ENCODE peak calls at places on chromosomes 4 and X, in seven cellular contexts. One of them, this sample, is unnamed.

GRCh38 chrX:130915302-130915701 is 12.3 kb upstream of the ENOX2 start:
- DNase-seq in NCI-H774: no peak
- DNase-seq in activated naive CD4-positive, alpha-beta T cell: no peak
- DNase-seq in non-pigmented ciliary epithelial cell: no peak
- DNase-seq in GM10248: no peak
- DNase-seq in A549: no peak
- DNase-seq in upper lobe of right lung: no peak
- DNase-seq in this sample: no peak

GRCh38 chr4:8156617-8157016 is 2.0 kb downstream of the ABLIM2 start:
- DNase-seq in A549: no peak
- DNase-seq in non-pigmented ciliary epithelial cell: no peak
- DNase-seq in NCI-H774: no peak
- DNase-seq in upper lobe of right lung: no peak
- DNase-seq in GM10248: no peak
- DNase-seq in activated naive CD4-positive, alpha-beta T cell: no peak
- DNase-seq in this sample: no peak

GRCh38 chrX:55451626-55451989 is 319 bp upstream of the MAGEH1 start:
- DNase-seq in GM10248: no peak
- DNase-seq in non-pigmented ciliary epithelial cell: no peak
- DNase-seq in A549: peak
- DNase-seq in NCI-H774: no peak
- DNase-seq in upper lobe of right lung: no peak
- DNase-seq in activated naive CD4-positive, alpha-beta T cell: no peak
- DNase-seq in this sample: no peak

GRCh38 chr4:18957721-18958120 is 936.2 kb upstream of the LCORL start:
- DNase-seq in activated naive CD4-positive, alpha-beta T cell: no peak
- DNase-seq in upper lobe of right lung: no peak
- DNase-seq in GM10248: no peak
- DNase-seq in NCI-H774: no peak
- DNase-seq in non-pigmented ciliary epithelial cell: no peak
- DNase-seq in A549: no peak
- DNase-seq in this sample: no peak

GRCh38 chr4:165489786-165490185 is 111.0 kb downstream of the CPE start:
- DNase-seq in activated naive CD4-positive, alpha-beta T cell: no peak
- DNase-seq in GM10248: no peak
- DNase-seq in non-pigmented ciliary epithelial cell: no peak
- DNase-seq in upper lobe of right lung: no peak
- DNase-seq in A549: no peak
- DNase-seq in NCI-H774: peak
- DNase-seq in this sample: no peak

GRCh38 chrX:44484607-44485146 is 58.0 kb downstream of the FUNDC1 start:
- DNase-seq in non-pigmented ciliary epithelial cell: no peak
- DNase-seq in activated naive CD4-positive, alpha-beta T cell: no peak
- DNase-seq in A549: no peak
- DNase-seq in GM10248: no peak
- DNase-seq in NCI-H774: no peak
- DNase-seq in upper lobe of right lung: no peak
- DNase-seq in this sample: no peak

GRCh38 chr4:1192091-1192492 is 19.7 kb upstream of the SPON2 start:
- DNase-seq in upper lobe of right lung: peak
- DNase-seq in activated naive CD4-positive, alpha-beta T cell: no peak
- DNase-seq in GM10248: no peak
- DNase-seq in non-pigmented ciliary epithelial cell: peak
- DNase-seq in A549: peak
- DNase-seq in NCI-H774: no peak
- DNase-seq in this sample: no peak

GRCh38 chr4:162011039-162011438 is 152.8 kb downstream of the FSTL5 start:
- DNase-seq in non-pigmented ciliary epithelial cell: peak
- DNase-seq in upper lobe of right lung: no peak
- DNase-seq in GM10248: no peak
- DNase-seq in A549: no peak
- DNase-seq in activated naive CD4-positive, alpha-beta T cell: no peak
- DNase-seq in NCI-H774: no peak
- DNase-seq in this sample: no peak

GRCh38 chr4:8293131-8293975 is 23.8 kb downstream of the HTRA3 start:
- DNase-seq in upper lobe of right lung: peak
- DNase-seq in NCI-H774: no peak
- DNase-seq in GM10248: no peak
- DNase-seq in non-pigmented ciliary epithelial cell: no peak
- DNase-seq in activated naive CD4-positive, alpha-beta T cell: no peak
- DNase-seq in A549: no peak
- DNase-seq in this sample: peak

GRCh38 chr4:186557486-186557885 is 2.1 kb upstream of the MTNR1A start:
- DNase-seq in activated naive CD4-positive, alpha-beta T cell: no peak
- DNase-seq in upper lobe of right lung: no peak
- DNase-seq in A549: no peak
- DNase-seq in NCI-H774: no peak
- DNase-seq in GM10248: no peak
- DNase-seq in non-pigmented ciliary epithelial cell: no peak
- DNase-seq in this sample: no peak

GRCh38 chr4:102299708-102300107 is 45.6 kb downstream of the SLC39A8 start:
- DNase-seq in non-pigmented ciliary epithelial cell: peak
- DNase-seq in activated naive CD4-positive, alpha-beta T cell: no peak
- DNase-seq in upper lobe of right lung: no peak
- DNase-seq in NCI-H774: no peak
- DNase-seq in A549: peak
- DNase-seq in GM10248: peak
- DNase-seq in this sample: no peak

GRCh38 chrX:100376581-100376980 is 33.5 kb downstream of the PCDH19 start:
- DNase-seq in non-pigmented ciliary epithelial cell: no peak
- DNase-seq in A549: no peak
- DNase-seq in NCI-H774: no peak
- DNase-seq in activated naive CD4-positive, alpha-beta T cell: no peak
- DNase-seq in GM10248: no peak
- DNase-seq in upper lobe of right lung: no peak
- DNase-seq in this sample: no peak

GRCh38 chr4:183098080-183098722 is 856 bp upstream of the WWC2 start:
- DNase-seq in activated naive CD4-positive, alpha-beta T cell: peak
- DNase-seq in A549: peak
- DNase-seq in non-pigmented ciliary epithelial cell: no peak
- DNase-seq in upper lobe of right lung: peak
- DNase-seq in GM10248: peak
- DNase-seq in NCI-H774: no peak
- DNase-seq in this sample: peak

GRCh38 chrX:41558531-41558930 is 111.4 kb downstream of the NYX start:
- DNase-seq in GM10248: peak
- DNase-seq in upper lobe of right lung: no peak
- DNase-seq in NCI-H774: no peak
- DNase-seq in activated naive CD4-positive, alpha-beta T cell: no peak
- DNase-seq in A549: peak
- DNase-seq in non-pigmented ciliary epithelial cell: no peak
- DNase-seq in this sample: no peak

GRCh38 chr4:3529363-3529762 is 2.9 kb downstream of the LRPAP1 start:
- DNase-seq in activated naive CD4-positive, alpha-beta T cell: no peak
- DNase-seq in GM10248: no peak
- DNase-seq in NCI-H774: no peak
- DNase-seq in non-pigmented ciliary epithelial cell: no peak
- DNase-seq in A549: no peak
- DNase-seq in upper lobe of right lung: peak
- DNase-seq in this sample: peak

GRCh38 chrX:42846741-42847140 is 68.8 kb upstream of the PPP1R2C start:
- DNase-seq in upper lobe of right lung: no peak
- DNase-seq in GM10248: no peak
- DNase-seq in activated naive CD4-positive, alpha-beta T cell: no peak
- DNase-seq in NCI-H774: no peak
- DNase-seq in A549: no peak
- DNase-seq in non-pigmented ciliary epithelial cell: no peak
- DNase-seq in this sample: no peak

GRCh38 chr4:16199132-16199531 is 27.1 kb downstream of the TAPT1 start:
- DNase-seq in non-pigmented ciliary epithelial cell: no peak
- DNase-seq in activated naive CD4-positive, alpha-beta T cell: no peak
- DNase-seq in A549: no peak
- DNase-seq in GM10248: no peak
- DNase-seq in upper lobe of right lung: no peak
- DNase-seq in NCI-H774: peak
- DNase-seq in this sample: no peak

GRCh38 chr4:21768349-21769310 is 179.9 kb downstream of the KCNIP4 start:
- DNase-seq in upper lobe of right lung: no peak
- DNase-seq in GM10248: peak
- DNase-seq in NCI-H774: peak
- DNase-seq in activated naive CD4-positive, alpha-beta T cell: no peak
- DNase-seq in non-pigmented ciliary epithelial cell: peak
- DNase-seq in A549: no peak
- DNase-seq in this sample: no peak

GRCh38 chr4:126264839-126265238 is 950.1 kb downstream of the FAT4 start:
- DNase-seq in A549: no peak
- DNase-seq in GM10248: no peak
- DNase-seq in non-pigmented ciliary epithelial cell: peak
- DNase-seq in upper lobe of right lung: no peak
- DNase-seq in activated naive CD4-positive, alpha-beta T cell: no peak
- DNase-seq in NCI-H774: no peak
- DNase-seq in this sample: no peak